ENCODE peak calls at places on chromosomes 1 and 21, in four cellular contexts. W is left ventricle myocardium inferior, R is cardiac muscle cell, U is body of pancreas. S is an unnamed sample.

GRCh38 chr1:41639332-41639936 is 155.0 kb upstream of the EDN2 start:
- DNase-seq in W (no peak), R (no peak), U (no peak), S (no peak)

GRCh38 chr1:214727274-214727673 is 124.3 kb downstream of the CENPF start:
- DNase-seq in W (no peak), R (no peak), U (no peak), S (no peak)

GRCh38 chr1:43059640-43060574 is 101.2 kb upstream of the SLC2A1 start:
- DNase-seq in W (no peak), R (no peak), U (no peak), S (no peak)

GRCh38 chr1:233244183-233244582 is 51.3 kb downstream of the PCNX2 start:
- DNase-seq in W (no peak), R (no peak), U (peak; percentile 23), S (no peak)

GRCh38 chr21:44801468-44802395 is at the start of gene UBE2G2:
- DNase-seq in W (peak; percentile 82), R (peak; percentile 88), U (peak; percentile 77), S (peak; percentile 88)

GRCh38 chr1:227225715-227226346 is 92.5 kb downstream of the CDC42BPA start:
- DNase-seq in W (no peak), R (no peak), U (no peak), S (no peak)

GRCh38 chr1:92858564-92859399 is 26.9 kb downstream of the RPL5 start:
- DNase-seq in W (no peak), R (peak; percentile 85), U (peak; percentile 74), S (peak; percentile 87)

GRCh38 chr21:32457360-32457840 is 44.9 kb downstream of the EVA1C start:
- DNase-seq in W (peak; percentile 43), R (peak; percentile 48), U (peak; percentile 74), S (peak; percentile 34)

GRCh38 chr1:14955402-14955801 is 198.1 kb upstream of the TMEM51 start:
- DNase-seq in W (no peak), R (no peak), U (peak; percentile 87), S (no peak)

GRCh38 chr1:179141592-179142244 is 59.8 kb downstream of the TOR3A start:
- DNase-seq in W (no peak), R (no peak), U (no peak), S (no peak)

GRCh38 chr1:74681001-74681400 is 7.4 kb upstream of the ERICH3 start:
- DNase-seq in W (no peak), R (no peak), U (no peak), S (peak; percentile 69)

GRCh38 chr1:36179220-36179600 is 23.2 kb downstream of the MAP7D1 start:
- DNase-seq in W (no peak), R (no peak), U (no peak), S (no peak)

GRCh38 chr1:84687703-84688460 is 2.4 kb downstream of the SSX2IP start:
- DNase-seq in W (no peak), R (no peak), U (no peak), S (no peak)

DNA sequence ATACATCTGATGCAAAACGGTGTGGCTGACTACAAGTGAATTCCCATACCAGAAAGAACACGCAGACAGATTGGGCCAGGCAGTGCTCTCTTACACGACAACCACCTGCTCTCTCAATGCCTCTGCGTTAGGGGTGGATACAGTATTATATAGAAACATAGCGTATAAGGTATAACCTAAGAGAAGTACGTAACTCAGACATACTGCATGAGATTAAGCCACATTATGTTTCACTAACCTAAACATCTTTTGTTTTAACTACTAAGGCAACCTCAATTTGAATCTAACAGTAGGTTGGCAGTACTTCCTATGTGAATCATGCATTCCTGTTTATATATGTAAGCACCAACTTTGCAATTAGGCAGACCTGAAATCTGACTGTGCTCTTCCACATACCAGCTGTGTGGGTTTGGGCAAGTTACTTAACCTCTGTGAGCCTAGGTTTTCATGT is 58.1 kb upstream of the COA6 start:
- DNase-seq in W (no peak), R (no peak), U (no peak), S (no peak)
- H3K27me3 ChIP-seq in W (peaks cover 95% of the 10 kb centered on the region), R (no peaks in the 10 kb centered on the region), U (no peaks in the 10 kb centered on the region), S (peaks cover 3% of the 10 kb centered on the region)

GRCh38 chr1:198620198-198620597 is 18.6 kb upstream of the PTPRC start:
- DNase-seq in W (no peak), R (no peak), U (no peak), S (no peak)
- H3K27ac ChIP-seq in W (no peak overlapping the region), R (no peak overlapping the region), U (no peak overlapping the region), S (no peak overlapping the region)

GRCh38 chr1:110964400-110964903 is 730 bp upstream of the LRIF1 start:
- DNase-seq in W (no peak), R (no peak), U (no peak), S (no peak)
- H3K4me3 ChIP-seq in W (peak overlapping the region; percentile 75), R (peak overlapping the region; percentile 40), U (peak overlapping the region; percentile 45), S (peak overlapping the region; percentile 75)

GRCh38 chr1:181061891-181062777 is 26.4 kb upstream of the IER5 start:
- DNase-seq in W (peak; percentile 26), R (no peak), U (no peak), S (no peak)
- H3K27me3 ChIP-seq in W (no peaks in the 10 kb centered on the region), R (no peaks in the 10 kb centered on the region), U (no peaks in the 10 kb centered on the region), S (no peaks in the 10 kb centered on the region)

DNA sequence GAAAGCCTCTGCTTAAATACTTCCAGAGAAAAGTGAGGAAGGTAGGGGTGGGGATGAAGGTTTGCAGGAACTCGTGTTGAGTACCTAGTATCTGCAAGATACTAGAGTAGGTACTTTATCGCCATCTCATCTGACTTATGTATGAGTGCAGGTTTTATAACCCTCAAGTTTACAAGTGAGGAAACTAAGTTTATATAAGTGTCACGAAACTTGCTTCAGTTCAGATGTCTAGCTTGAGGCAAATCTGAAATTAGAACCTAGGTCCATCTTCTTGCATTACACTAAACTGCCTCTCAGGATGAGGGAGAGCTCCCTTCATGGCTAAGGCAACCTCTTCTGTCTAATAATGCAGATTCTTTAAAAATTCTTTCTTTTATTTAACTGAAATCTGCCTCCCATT is 43.5 kb downstream of the NFIA start:
- DNase-seq in W (no peak), R (no peak), U (no peak), S (no peak)
- H3K27ac ChIP-seq in W (peak overlapping the region; percentile 83), R (no peak overlapping the region), U (peak overlapping the region; percentile 21), S (no peak overlapping the region)

S was measured in SJCRH30.